ENCODE peak calls at places on chromosomes 16 and 17, in four cellular contexts. F is activated CD4-positive, alpha-beta T cell treated with anti-CD3 and anti-CD28 coated beads for 1 hour; U is heart left ventricle; J is activated CD4-positive, CD25-positive, alpha-beta regulatory T cell. H is an unnamed sample.

GRCh38 chr16:71917900-71918299 is 22.6 kb downstream of the IST1 start:
- DNase-seq in F (no peak), U (no peak), J (no peak), H (no peak)

GRCh38 chr17:49580055-49580721 is 4.5 kb downstream of the NXPH3 start:
- DNase-seq in F (no peak), U (no peak), J (no peak), H (no peak)

GRCh38 chr16:87207509-87207908 is 109.7 kb downstream of the C16orf95 start:
- DNase-seq in F (no peak), U (no peak), J (no peak), H (no peak)

GRCh38 chr16:56311208-56312027 is 113.9 kb downstream of the AMFR start:
- DNase-seq in F (no peak), U (no peak), J (no peak), H (no peak)

GRCh38 chr16:30122621-30123160 is 329 bp downstream of the MAPK3 start:
- DNase-seq in F (no peak), U (peak; percentile 64), J (no peak), H (no peak)

GRCh38 chr17:36849871-36850348 is 87.4 kb upstream of the LHX1 start:
- DNase-seq in F (no peak), U (no peak), J (no peak), H (no peak)

GRCh38 chr17:76644995-76645394 is 1.4 kb upstream of the ST6GALNAC1 start:
- DNase-seq in F (no peak), U (no peak), J (no peak), H (no peak)

GRCh38 chr16:74472010-74472409 is 50.7 kb upstream of the CLEC18B start:
- DNase-seq in F (no peak), U (no peak), J (no peak), H (no peak)

GRCh38 chr17:65181237-65182061 is 44.3 kb downstream of the RGS9 start:
- DNase-seq in F (no peak), U (no peak), J (no peak), H (no peak)

GRCh38 chr16:11597268-11597690 is 10.6 kb upstream of the LITAF start:
- DNase-seq in F (no peak), U (no peak), J (no peak), H (no peak)

GRCh38 chr16:73464834-73465233 is 416.9 kb upstream of the ZFHX3 start:
- DNase-seq in F (no peak), U (no peak), J (no peak), H (no peak)

GRCh38 chr16:9102379-9102778 is 10.9 kb downstream of the HAPSTR1 start:
- DNase-seq in F (no peak), U (no peak), J (no peak), H (no peak)

GRCh38 chr17:17740627-17741237 is 59.5 kb downstream of the RAI1 start:
- DNase-seq in F (no peak), U (no peak), J (no peak), H (no peak)

GRCh38 chr17:74118504-74118903 is 85.0 kb upstream of the RPL38 start:
- DNase-seq in F (no peak), U (no peak), J (no peak), H (no peak)

GRCh38 chr16:88727871-88728270 is 21.6 kb downstream of the CTU2 start:
- DNase-seq in F (no peak), U (no peak), J (no peak), H (no peak)

GRCh38 chr17:50948711-50949110 is 82.6 kb upstream of the TOB1 start:
- DNase-seq in F (no peak), U (no peak), J (no peak), H (peak; percentile 24)

GRCh38 chr17:63601439-63602371 is 1.0 kb downstream of the TACO1 start:
- DNase-seq in F (no peak), U (no peak), J (no peak), H (no peak)

GRCh38 chr17:42456223-42457106 is 2.2 kb upstream of the ATP6V0A1 start:
- DNase-seq in F (no peak), U (no peak), J (no peak), H (no peak)

GRCh38 chr17:6638046-6638908 is 2.2 kb downstream of the KIAA0753 start:
- DNase-seq in F (no peak), U (no peak), J (no peak), H (no peak)

GRCh38 chr17:75059369-75060345 is 12.6 kb downstream of the KCTD2 start:
- DNase-seq in F (no peak), U (no peak), J (no peak), H (peak; percentile 72)

GRCh38 chr16:30728904-30729672 is 19.1 kb upstream of the PHKG2 start:
- DNase-seq in F (no peak), U (no peak), J (no peak), H (peak; percentile 58)

GRCh38 chr16:75264999-75265910 is 13.8 kb upstream of the BCAR1 start:
- DNase-seq in F (no peak), U (peak; percentile 75), J (no peak), H (peak; percentile 94)

GRCh38 chr17:74797824-74798223 is 21.7 kb upstream of the NAT9 start:
- DNase-seq in F (no peak), U (no peak), J (no peak), H (no peak)

GRCh38 chr16:9929836-9930235 is 252.4 kb downstream of the GRIN2A start:
- DNase-seq in F (no peak), U (no peak), J (no peak), H (no peak)

GRCh38 chr17:692116-692515 is 22.5 kb downstream of the VPS53 start:
- DNase-seq in F (no peak), U (no peak), J (no peak), H (no peak)

GRCh38 chr16:89922884-89923639 is at the start of gene TUBB3:
- DNase-seq in F (no peak), U (peak; percentile 90), J (no peak), H (peak; percentile 93)

GRCh38 chr16:53081686-53082407 is 27.1 kb downstream of the CHD9 start:
- DNase-seq in F (no peak), U (no peak), J (no peak), H (no peak)

GRCh38 chr17:28041844-28042656 is 427 bp upstream of the NLK start:
- DNase-seq in F (no peak), U (no peak), J (no peak), H (no peak)

GRCh38 chr17:63399856-63400255 is 46.2 kb downstream of the CYB561 start:
- DNase-seq in F (no peak), U (peak; percentile 76), J (no peak), H (no peak)

GRCh38 chr16:84247844-84248243 is 8.0 kb upstream of the KCNG4 start:
- DNase-seq in F (no peak), U (no peak), J (no peak), H (no peak)

H was measured in chondrocyte.